ENCODE peak calls at places on chromosomes 1 and 21, in seven cellular contexts. E is A172; U is GM12892; V is NAMALWA; S is mucosa of gallbladder; O is hypothalamus; X is stimulated activated CD4-positive, alpha-beta T cell treated with anti-CD3 and anti-CD28 coated beads, Interleukin-1b, Interleukin-23, amount 100 ng/mL, for 4 hours. H is an unnamed sample.

GRCh38 chr1:99850458-99850974 is 355 bp downstream of the AGL start:
- DNase-seq in E (no peak), V (peak), O (no peak), S (no peak), X (no peak), U (no peak), H (peak)

GRCh38 chr1:3898994-3899775 is 887 bp downstream of the C1orf174 start:
- DNase-seq in O (no peak), V (peak), S (no peak), U (no peak), X (no peak), E (peak), H (no peak)

GRCh38 chr1:178931843-178932551 is 61.1 kb upstream of the ANGPTL1 start:
- DNase-seq in V (peak), S (peak), X (no peak), O (peak), E (no peak), U (no peak), H (peak)

GRCh38 chr1:100928128-100928527 is 32.2 kb downstream of the SLC30A7 start:
- DNase-seq in E (no peak), V (no peak), S (no peak), U (no peak), O (no peak), X (no peak), H (no peak)

GRCh38 chr1:39165488-39165887 is 39.0 kb upstream of the MACF1 start:
- DNase-seq in S (no peak), O (no peak), X (no peak), E (no peak), U (no peak), V (no peak), H (no peak)

GRCh38 chr1:93471911-93472310 is 24.0 kb downstream of the FNBP1L start:
- DNase-seq in E (peak), S (no peak), O (no peak), V (no peak), X (no peak), U (no peak), H (no peak)

GRCh38 chr1:173453982-173454381 is 23.2 kb upstream of the PRDX6 start:
- DNase-seq in O (no peak), X (no peak), V (no peak), E (no peak), S (no peak), U (no peak), H (no peak)

GRCh38 chr1:220485131-220485530 is 42.8 kb upstream of the MARK1 start:
- DNase-seq in X (no peak), E (no peak), V (no peak), U (no peak), O (no peak), S (no peak), H (no peak)

GRCh38 chr1:94463765-94464330 is 45.7 kb downstream of the ABCD3 start:
- DNase-seq in E (peak), S (peak), V (peak), O (no peak), U (no peak), X (no peak), H (no peak)

GRCh38 chr1:167713330-167714081 is 8.3 kb upstream of the MPZL1 start:
- DNase-seq in V (peak), S (no peak), E (no peak), X (no peak), O (no peak), U (no peak), H (peak)

GRCh38 chr1:230542681-230543080 is 99.6 kb upstream of the COG2 start:
- DNase-seq in O (no peak), E (no peak), U (no peak), X (no peak), S (no peak), V (no peak), H (no peak)

GRCh38 chr1:43590389-43590788 is 59.6 kb upstream of the KDM4A start:
- DNase-seq in E (no peak), V (no peak), S (no peak), O (no peak), X (no peak), U (no peak), H (no peak)

GRCh38 chr1:50620680-50621329 is 197.6 kb upstream of the DMRTA2 start:
- DNase-seq in X (no peak), E (peak), O (no peak), V (peak), U (no peak), S (peak), H (no peak)

GRCh38 chr1:185627136-185627535 is 107.1 kb upstream of the HMCN1 start:
- DNase-seq in O (no peak), X (no peak), S (no peak), E (no peak), U (no peak), V (no peak), H (no peak)

GRCh38 chr21:41712730-41713129 is 54.1 kb downstream of the RIPK4 start:
- DNase-seq in V (no peak), X (no peak), S (no peak), O (no peak), U (no peak), E (no peak), H (no peak)

GRCh38 chr21:26171310-26172100 is 935 bp upstream of the APP start:
- DNase-seq in V (no peak), U (no peak), O (no peak), S (no peak), X (no peak), E (no peak), H (peak)